ENCODE peak calls at places on chromosomes 11 and 22, in nine cellular contexts. W is pancreas, Z is PC-3, U is cardiac muscle cell, B is choroid plexus epithelial cell, F is A549, J is fibroblast of mammary gland, K is adrenal gland, V is fibroblast of lung. P is an unnamed sample.

GRCh38 chr11:75066061-75066460 is 30.6 kb downstream of the OR2AT4 start:
- DNase-seq in U (no peak), K (no peak), W (no peak), B (peak; percentile 26), J (peak; percentile 63), V (peak; percentile 28), Z (peak; percentile 54), F (no peak), P (no peak)

GRCh38 chr11:116465056-116465455 is 307.7 kb downstream of the BUD13 start:
- DNase-seq in B (no peak), V (no peak), F (no peak), Z (no peak), J (no peak), K (no peak), U (no peak), W (no peak), P (no peak)

GRCh38 chr11:41534861-41535260 is 75.4 kb upstream of the LRRC4C start:
- DNase-seq in W (no peak), J (no peak), K (no peak), B (no peak), Z (peak; percentile 59), V (no peak), U (no peak), F (no peak), P (no peak)

GRCh38 chr11:29989181-29989580 is 27.6 kb downstream of the KCNA4 start:
- DNase-seq in Z (no peak), W (no peak), K (no peak), F (no peak), V (no peak), B (no peak), U (no peak), J (peak; percentile 9), P (no peak)

GRCh38 chr11:10351768-10352641 is 47.1 kb downstream of the ADM start:
- DNase-seq in F (peak; percentile 59), W (no peak), V (peak; percentile 97), J (peak; percentile 89), U (peak; percentile 59), K (peak; percentile 35), Z (peak; percentile 72), B (peak; percentile 92), P (peak; percentile 86)

GRCh38 chr11:126870021-126870420 is 130.5 kb downstream of the KIRREL3 start:
- DNase-seq in B (no peak), F (no peak), U (no peak), W (no peak), J (no peak), Z (no peak), V (no peak), K (no peak), P (no peak)

GRCh38 chr11:115423728-115424459 is 80.3 kb downstream of the CADM1 start:
- DNase-seq in J (no peak), K (no peak), W (no peak), V (no peak), Z (no peak), U (no peak), B (no peak), F (no peak), P (no peak)

GRCh38 chr11:110587972-110588371 is 124.3 kb downstream of the ARHGAP20 start:
- DNase-seq in F (no peak), W (no peak), U (no peak), V (peak; percentile 43), B (peak; percentile 76), K (no peak), Z (no peak), J (peak; percentile 49), P (peak; percentile 35)

GRCh38 chr22:42303304-42304020 is 33.0 kb upstream of the TCF20 start:
- DNase-seq in V (no peak), W (no peak), F (no peak), Z (no peak), B (no peak), K (no peak), U (no peak), J (no peak), P (no peak)

GRCh38 chr22:47517062-47517461 is 754.6 kb downstream of the TBC1D22A start:
- DNase-seq in J (no peak), K (no peak), U (no peak), V (no peak), Z (no peak), B (no peak), W (no peak), F (no peak), P (no peak)

GRCh38 chr11:69333149-69333710 is 39.3 kb downstream of the MYEOV start:
- DNase-seq in J (no peak), Z (no peak), V (no peak), K (no peak), F (no peak), W (no peak), U (no peak), B (no peak), P (no peak)

GRCh38 chr11:19632435-19632834 is 80.2 kb upstream of the NAV2 start:
- DNase-seq in J (peak; percentile 83), K (no peak), B (peak; percentile 52), F (no peak), U (no peak), W (no peak), Z (peak; percentile 36), V (peak; percentile 62), P (peak; percentile 89)

GRCh38 chr22:19905619-19906276 is 35.8 kb upstream of the COMT start:
- DNase-seq in B (no peak), Z (no peak), J (no peak), U (peak; percentile 26), F (no peak), V (no peak), W (no peak), K (no peak), P (no peak)

DNA sequence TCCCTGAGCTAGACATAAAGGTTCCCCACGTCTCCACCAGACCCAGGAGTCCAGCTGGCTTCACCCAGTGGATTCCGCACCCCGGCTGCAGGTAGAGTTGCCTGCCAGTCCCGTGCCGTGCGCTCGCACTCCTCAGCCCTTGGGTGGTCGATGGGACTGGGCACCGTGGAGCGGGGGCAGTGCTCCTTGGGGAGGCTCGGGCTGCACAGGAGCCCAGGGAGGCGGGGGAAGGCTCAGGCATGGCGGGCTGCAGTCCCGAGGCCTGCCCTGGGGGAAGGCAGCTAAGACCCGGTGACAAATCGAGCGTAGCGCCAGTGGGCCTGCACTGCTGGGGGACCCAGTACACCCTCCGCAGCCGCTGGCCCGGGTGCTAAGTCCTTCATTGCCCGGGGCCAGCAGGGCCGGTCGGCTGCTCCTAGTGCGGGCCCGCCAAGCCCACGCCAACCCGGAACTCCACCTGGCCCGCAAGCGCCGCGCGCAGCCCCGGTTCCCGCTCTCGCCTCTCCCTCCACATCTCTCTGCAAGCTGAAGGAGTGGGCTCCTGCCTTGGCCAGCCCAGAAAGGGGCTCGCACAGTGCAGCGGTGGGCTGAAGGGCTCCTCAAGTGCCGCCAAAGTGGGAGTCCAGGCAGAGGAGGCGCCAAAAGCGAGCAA is 9.5 kb upstream of the TREH start:
- DNase-seq in U (no peak), F (no peak), W (peak; percentile 76), J (no peak), K (peak; percentile 10), B (no peak), Z (no peak), V (no peak), P (no peak)
- H3K4me3 ChIP-seq in U (no peak overlapping the region), F (no peak overlapping the region), W (peak overlapping the region; percentile 33), J (no peak overlapping the region), K (no peak overlapping the region), B (no peak overlapping the region), Z (peak overlapping the region; percentile 46), V (no peak overlapping the region), P (no peak overlapping the region)

GRCh38 chr22:34946339-34946985 is 119.5 kb upstream of the ISX start:
- DNase-seq in B (no peak), W (no peak), U (no peak), K (no peak), J (no peak), F (no peak), V (no peak), Z (no peak), P (no peak)

DNA sequence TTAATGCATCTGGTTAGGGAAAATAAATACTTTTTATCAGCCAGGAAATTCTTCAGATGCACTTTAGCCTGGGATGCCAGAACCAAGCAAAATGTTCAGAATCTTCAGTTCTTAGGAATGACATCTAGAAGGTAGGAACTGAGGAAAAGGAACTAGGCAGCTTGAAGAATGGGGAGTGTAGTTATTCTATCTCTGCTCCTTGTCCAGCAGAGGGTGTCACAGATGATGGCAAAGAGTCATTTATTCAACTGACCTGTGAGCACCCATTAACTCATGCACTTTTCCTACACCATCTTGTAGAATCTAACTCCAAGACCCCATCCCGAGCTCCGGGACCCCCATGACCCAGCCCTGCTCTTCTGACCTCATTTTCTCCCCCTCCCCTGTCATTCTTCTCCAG is 122.1 kb upstream of the ISX start:
- DNase-seq in U (no peak), B (no peak), F (peak; percentile 4), K (no peak), Z (no peak), J (no peak), V (no peak), W (no peak), P (no peak)
- TF ChIP-seq CTCF in U (no peak), B (no peak), F (no peak), K (no peak), Z (peak; percentile 19), J (no peak), V (no peak), W (no peak), P (no peak)

GRCh38 chr11:68115285-68115684 is 5.9 kb downstream of the CHKA start:
- DNase-seq in W (no peak), V (no peak), U (no peak), Z (no peak), J (no peak), K (peak; percentile 6), F (no peak), B (no peak), P (no peak)
- H3K4me3 ChIP-seq in W (no peak overlapping the region), V (no peak overlapping the region), U (no peak overlapping the region), Z (no peak overlapping the region), J (no peak overlapping the region), K (no peak overlapping the region), F (no peak overlapping the region), B (no peak overlapping the region), P (no peak overlapping the region)

GRCh38 chr11:73991471-73992006 is 8.9 kb upstream of the UCP2 start:
- DNase-seq in K (no peak), J (no peak), Z (no peak), V (no peak), F (no peak), W (no peak), U (no peak), B (no peak), P (no peak)

GRCh38 chr11:73988227-73988626 is 5.6 kb upstream of the UCP2 start:
- DNase-seq in F (no peak), U (no peak), K (no peak), B (no peak), V (no peak), J (no peak), Z (no peak), W (no peak), P (no peak)

GRCh38 chr11:73983764-73984543 is 1.3 kb upstream of the UCP2 start:
- DNase-seq in J (no peak), B (no peak), K (no peak), F (no peak), U (no peak), Z (no peak), W (no peak), V (no peak), P (no peak)

GRCh38 chr11:73990727-73991126 is 8.1 kb upstream of the UCP2 start:
- DNase-seq in F (no peak), V (no peak), B (no peak), K (no peak), U (no peak), J (no peak), Z (no peak), W (no peak), P (no peak)

DNA sequence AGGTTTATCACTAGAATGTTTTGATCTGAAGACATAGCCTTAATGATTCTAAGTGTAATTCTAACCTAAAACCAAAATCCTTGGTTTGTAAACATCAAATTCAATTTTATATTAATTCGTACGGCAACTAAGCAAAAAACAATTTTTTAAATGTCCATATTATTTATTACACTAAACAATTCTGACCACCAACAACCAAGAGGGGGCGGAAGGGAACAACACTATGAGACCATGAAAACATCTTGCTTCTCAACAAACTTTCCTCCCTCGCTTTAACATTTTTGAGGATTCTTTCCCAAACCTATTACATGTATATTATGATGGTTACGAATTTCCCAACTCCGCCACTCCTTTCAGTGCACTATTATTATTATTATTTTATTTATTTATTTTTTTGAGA is 6.5 kb upstream of the UCP2 start:
- DNase-seq in F (no peak), W (no peak), K (no peak), B (no peak), V (no peak), Z (peak; percentile 44), U (no peak), J (no peak), P (no peak)
- TF ChIP-seq CTCF in F (no peak), W (no peak), K (no peak), B (no peak), V (no peak), Z (peak; percentile 59), U (peak; percentile 34), J (no peak), P (no peak)

P was measured in foreskin fibroblast.